ENCODE peak calls at places on chromosomes 2 and 18, in six cellular contexts. T is right cardiac atrium, J is fibroblast of pulmonary artery, L is activated T-cell treated with anti-CD3 and anti-CD28 coated beads for 24 hours, P is NCI-H345, S is HTR-8/SVneo. F is an unnamed sample.

GRCh38 chr2:55419236-55419513 is 481 bp downstream of the CCDC88A start:
- DNase-seq in T (peak; percentile 61), J (peak; percentile 44), L (no peak), P (peak; percentile 58), S (no peak), F (peak; percentile 30)

GRCh38 chr2:204753841-204754240 is 208.6 kb downstream of the PARD3B start:
- DNase-seq in T (no peak), J (peak; percentile 23), L (no peak), P (no peak), S (no peak), F (no peak)

GRCh38 chr2:189369566-189369965 is 71.7 kb upstream of the WDR75 start:
- DNase-seq in T (no peak), J (peak; percentile 80), L (no peak), P (no peak), S (peak; percentile 21), F (no peak)

GRCh38 chr2:206173147-206173546 is 13.5 kb downstream of the EEF1B2 start:
- DNase-seq in T (no peak), J (no peak), L (no peak), P (no peak), S (no peak), F (no peak)

GRCh38 chr2:149291881-149292280 is 38.5 kb upstream of the LYPD6 start:
- DNase-seq in T (no peak), J (no peak), L (no peak), P (no peak), S (no peak), F (no peak)

GRCh38 chr2:222130855-222131254 is 167.9 kb downstream of the PAX3 start:
- DNase-seq in T (no peak), J (no peak), L (no peak), P (no peak), S (no peak), F (no peak)

GRCh38 chr2:6290626-6291025 is 575.1 kb downstream of the CMPK2 start:
- DNase-seq in T (no peak), J (no peak), L (no peak), P (peak; percentile 71), S (no peak), F (no peak)

GRCh38 chr2:168935810-168936581 is 34.9 kb downstream of the G6PC2 start:
- DNase-seq in T (no peak), J (peak; percentile 71), L (no peak), P (no peak), S (no peak), F (peak; percentile 67)

GRCh38 chr2:242027676-242028450 is 158.3 kb downstream of the RTP5 start:
- DNase-seq in T (no peak), J (no peak), L (no peak), P (no peak), S (no peak), F (no peak)

GRCh38 chr2:135257383-135258090 is 205.4 kb downstream of the RAB3GAP1 start:
- DNase-seq in T (no peak), J (peak; percentile 9), L (no peak), P (no peak), S (no peak), F (no peak)

GRCh38 chr18:74040459-74041332 is 106.9 kb downstream of the FBXO15 start:
- DNase-seq in T (peak; percentile 52), J (no peak), L (peak; percentile 64), P (no peak), S (peak; percentile 5), F (peak; percentile 59)